ENCODE peak calls at places on chromosomes 6 and 20, in five cellular contexts. J is CD8-positive, alpha-beta memory T cell; P is amniotic stem cell; C is effector CD4-positive, alpha-beta T cell; M is GM23248. I is an unnamed sample.

GRCh38 chr6:105810105-105810921 is 275.8 kb upstream of the PRDM1 start:
- DNase-seq in J (no peak), M (peak; percentile 93), C (no peak), P (peak; percentile 50), I (no peak)

GRCh38 chr6:146701632-146702031 is 102.9 kb downstream of the ADGB start:
- DNase-seq in P (no peak), C (no peak), J (no peak), M (no peak), I (no peak)

GRCh38 chr6:106223300-106223930 is 102.1 kb downstream of the ATG5 start:
- DNase-seq in C (peak; percentile 73), M (peak; percentile 83), P (peak; percentile 56), J (peak; percentile 55), I (peak; percentile 68)

GRCh38 chr20:33659341-33660034 is 2.6 kb upstream of the C20orf144 start:
- DNase-seq in M (no peak), C (no peak), P (no peak), J (no peak), I (no peak)

GRCh38 chr6:89790403-89790802 is 29.2 kb downstream of the MDN1 start:
- DNase-seq in J (no peak), P (no peak), C (no peak), M (no peak), I (no peak)

GRCh38 chr20:41369673-41370072 is 3.1 kb upstream of the EMILIN3 start:
- DNase-seq in C (no peak), P (no peak), M (no peak), J (no peak), I (no peak)

GRCh38 chr6:101393291-101394251 is at the start of gene GRIK2:
- DNase-seq in C (no peak), M (peak; percentile 78), P (peak; percentile 51), J (no peak), I (no peak)

GRCh38 chr20:38125157-38126056 is 39.7 kb downstream of the TGM2 start:
- DNase-seq in J (no peak), M (no peak), P (no peak), C (no peak), I (no peak)

GRCh38 chr6:94377835-94378234 is 958.5 kb upstream of the EPHA7 start:
- DNase-seq in M (no peak), C (no peak), P (no peak), J (no peak), I (no peak)

GRCh38 chr6:49550413-49551125 is at the start of gene C6orf141:
- DNase-seq in J (no peak), P (no peak), M (peak; percentile 12), C (no peak), I (no peak)

GRCh38 chr6:38522322-38522721 is 117.4 kb downstream of the BTBD9 start:
- DNase-seq in P (no peak), J (no peak), M (peak; percentile 47), C (no peak), I (no peak)

GRCh38 chr20:57567471-57568079 is 6.7 kb downstream of the PCK1 start:
- DNase-seq in J (no peak), P (no peak), M (no peak), C (no peak), I (no peak)

GRCh38 chr6:16681260-16681873 is 79.9 kb downstream of the ATXN1 start:
- DNase-seq in P (peak; percentile 73), J (no peak), C (no peak), M (peak; percentile 96), I (no peak)

GRCh38 chr6:112502348-112503130 is 155.4 kb downstream of the RFPL4B start:
- DNase-seq in J (no peak), P (no peak), C (no peak), M (peak; percentile 52), I (no peak)

GRCh38 chr20:32780278-32780677 is 18.1 kb downstream of the DNMT3B start:
- DNase-seq in M (no peak), P (no peak), C (no peak), J (no peak), I (no peak)

GRCh38 chr20:10619427-10619826 is 54.4 kb downstream of the JAG1 start:
- DNase-seq in M (peak; percentile 97), P (peak; percentile 69), J (no peak), C (no peak), I (no peak)

GRCh38 chr6:13614126-13614925 is 809 bp upstream of the NOL7 start:
- DNase-seq in P (no peak), C (peak; percentile 15), J (no peak), M (peak; percentile 72), I (peak; percentile 51)

GRCh38 chr6:170290306-170291128 is at the start of gene DLL1:
- DNase-seq in J (no peak), P (no peak), C (no peak), M (peak; percentile 70), I (peak; percentile 44)

GRCh38 chr20:31550099-31550498 is 35.9 kb downstream of the HM13 start:
- DNase-seq in J (no peak), M (no peak), P (no peak), C (no peak), I (no peak)

GRCh38 chr20:32506721-32507120 is 78.4 kb downstream of the NOL4L start:
- DNase-seq in J (no peak), C (no peak), P (no peak), M (no peak), I (no peak)

GRCh38 chr6:161162722-161163121 is 111.1 kb downstream of the AGPAT4 start:
- DNase-seq in J (no peak), M (no peak), C (no peak), P (no peak), I (no peak)

GRCh38 chr20:62316331-62317166 is 13.8 kb downstream of the ADRM1 start:
- DNase-seq in P (no peak), J (no peak), C (no peak), M (no peak), I (no peak)

GRCh38 chr20:18879262-18879661 is 65.7 kb downstream of the SCP2D1 start:
- DNase-seq in M (no peak), J (no peak), C (no peak), P (no peak), I (no peak)

GRCh38 chr6:121482004-121482693 is 46.7 kb downstream of the GJA1 start:
- DNase-seq in C (no peak), M (peak; percentile 81), P (peak; percentile 50), J (no peak), I (no peak)

GRCh38 chr6:170371588-170371987 is 65.0 kb downstream of the FAM120B start:
- DNase-seq in J (no peak), P (no peak), M (no peak), C (no peak), I (no peak)

GRCh38 chr6:70842541-70842940 is 114.3 kb downstream of the B3GAT2 start:
- DNase-seq in C (no peak), M (no peak), P (no peak), J (no peak), I (no peak)

GRCh38 chr20:33191484-33191883 is 23.5 kb downstream of the BPIFA2 start:
- DNase-seq in P (no peak), C (no peak), J (no peak), M (no peak), I (no peak)

GRCh38 chr6:13194852-13195251 is 133.5 kb downstream of the TBC1D7 start:
- DNase-seq in P (no peak), C (no peak), J (no peak), M (peak; percentile 78), I (no peak)

GRCh38 chr20:34979366-34980153 is 23.9 kb downstream of the MYH7B start:
- DNase-seq in J (no peak), P (no peak), C (no peak), M (no peak), I (no peak)

GRCh38 chr20:3572151-3572550 is 91.0 kb downstream of the GFRA4 start:
- DNase-seq in M (peak; percentile 52), J (no peak), C (no peak), P (peak; percentile 6), I (no peak)

GRCh38 chr6:56637640-56638039 is 5.0 kb downstream of the DST start:
- DNase-seq in M (peak; percentile 79), C (no peak), P (peak; percentile 54), J (no peak), I (no peak)

GRCh38 chr20:62908971-62909791 is 17.1 kb downstream of the DIDO1 start:
- DNase-seq in M (no peak), C (no peak), J (no peak), P (no peak), I (no peak)

GRCh38 chr20:48777821-48778220 is 50.0 kb downstream of the PREX1 start:
- DNase-seq in P (no peak), M (no peak), J (no peak), C (no peak), I (no peak)

GRCh38 chr20:51195419-51195901 is 172.6 kb upstream of the KCNG1 start:
- DNase-seq in M (peak; percentile 80), C (no peak), P (no peak), J (no peak), I (no peak)

GRCh38 chr6:110618591-110619267 is 142.3 kb upstream of the SLC22A16 start:
- DNase-seq in P (no peak), M (no peak), J (no peak), C (no peak), I (no peak)

GRCh38 chr20:10667077-10667401 is 6.8 kb downstream of the JAG1 start:
- DNase-seq in C (no peak), J (no peak), P (no peak), M (no peak), I (no peak)

GRCh38 chr6:28747083-28747630 is 176.6 kb downstream of the TRIM27 start:
- DNase-seq in J (no peak), C (no peak), M (no peak), P (no peak), I (no peak)

GRCh38 chr20:22288957-22289356 is 295.4 kb downstream of the FOXA2 start:
- DNase-seq in P (no peak), C (no peak), M (no peak), J (no peak), I (no peak)

I was measured in naive thymus-derived CD4-positive, alpha-beta T cell.